ENCODE peak calls at places on chromosomes 13 and 19, in six cellular contexts. One of them, this sample, is unnamed.

GRCh38 chr19:58550362-58551122 is 4.4 kb downstream of the CHMP2A start:
- DNase-seq in tibial nerve: no peak
- DNase-seq in H1: no peak
- DNase-seq in cardiac muscle cell: no peak
- DNase-seq in CD8-positive, alpha-beta T cell: no peak
- DNase-seq in osteoblast: peak
- DNase-seq in this sample: no peak

GRCh38 chr13:37476874-37477273 is 121.7 kb downstream of the POSTN start:
- DNase-seq in cardiac muscle cell: no peak
- DNase-seq in tibial nerve: no peak
- DNase-seq in CD8-positive, alpha-beta T cell: no peak
- DNase-seq in osteoblast: peak
- DNase-seq in H1: no peak
- DNase-seq in this sample: no peak

GRCh38 chr13:59976856-59977255 is 186.9 kb downstream of the DIAPH3 start:
- DNase-seq in osteoblast: no peak
- DNase-seq in cardiac muscle cell: no peak
- DNase-seq in tibial nerve: no peak
- DNase-seq in H1: no peak
- DNase-seq in CD8-positive, alpha-beta T cell: no peak
- DNase-seq in this sample: no peak

GRCh38 chr19:44816301-44816700 is 7.4 kb downstream of the BCAM start:
- DNase-seq in osteoblast: peak
- DNase-seq in H1: no peak
- DNase-seq in CD8-positive, alpha-beta T cell: no peak
- DNase-seq in tibial nerve: no peak
- DNase-seq in cardiac muscle cell: no peak
- DNase-seq in this sample: no peak

GRCh38 chr19:51368366-51369282 is at the start of gene CLDND2:
- DNase-seq in H1: peak
- DNase-seq in CD8-positive, alpha-beta T cell: no peak
- DNase-seq in osteoblast: peak
- DNase-seq in tibial nerve: no peak
- DNase-seq in cardiac muscle cell: no peak
- DNase-seq in this sample: no peak

GRCh38 chr13:32905063-32905863 is 111.0 kb upstream of the KL start:
- DNase-seq in CD8-positive, alpha-beta T cell: no peak
- DNase-seq in H1: no peak
- DNase-seq in tibial nerve: no peak
- DNase-seq in osteoblast: no peak
- DNase-seq in cardiac muscle cell: no peak
- DNase-seq in this sample: peak

GRCh38 chr13:30873519-30873918 is 32.6 kb upstream of the MEDAG start:
- DNase-seq in tibial nerve: no peak
- DNase-seq in osteoblast: no peak
- DNase-seq in CD8-positive, alpha-beta T cell: no peak
- DNase-seq in cardiac muscle cell: no peak
- DNase-seq in H1: no peak
- DNase-seq in this sample: no peak

GRCh38 chr19:6811906-6812305 is 39.4 kb downstream of the VAV1 start:
- DNase-seq in CD8-positive, alpha-beta T cell: no peak
- DNase-seq in osteoblast: peak
- DNase-seq in H1: no peak
- DNase-seq in tibial nerve: no peak
- DNase-seq in cardiac muscle cell: no peak
- DNase-seq in this sample: no peak

GRCh38 chr13:106649495-106649894 is 81.6 kb upstream of the ARGLU1 start:
- DNase-seq in cardiac muscle cell: no peak
- DNase-seq in osteoblast: peak
- DNase-seq in H1: no peak
- DNase-seq in tibial nerve: no peak
- DNase-seq in CD8-positive, alpha-beta T cell: no peak
- DNase-seq in this sample: no peak

GRCh38 chr19:4866595-4867424 is 657 bp downstream of the PLIN3 start:
- DNase-seq in tibial nerve: peak
- DNase-seq in cardiac muscle cell: peak
- DNase-seq in osteoblast: peak
- DNase-seq in H1: peak
- DNase-seq in CD8-positive, alpha-beta T cell: peak
- DNase-seq in this sample: peak

GRCh38 chr19:16537111-16537510 is 5.1 kb downstream of the CHERP start:
- DNase-seq in tibial nerve: no peak
- DNase-seq in H1: no peak
- DNase-seq in cardiac muscle cell: no peak
- DNase-seq in CD8-positive, alpha-beta T cell: no peak
- DNase-seq in osteoblast: peak
- DNase-seq in this sample: no peak

GRCh38 chr19:45955905-45956608 is 17.6 kb downstream of the NOVA2 start:
- DNase-seq in H1: no peak
- DNase-seq in osteoblast: no peak
- DNase-seq in cardiac muscle cell: no peak
- DNase-seq in CD8-positive, alpha-beta T cell: no peak
- DNase-seq in tibial nerve: no peak
- DNase-seq in this sample: no peak

GRCh38 chr13:45807520-45808099 is 43.9 kb downstream of the SIAH3 start:
- DNase-seq in CD8-positive, alpha-beta T cell: no peak
- DNase-seq in cardiac muscle cell: peak
- DNase-seq in osteoblast: no peak
- DNase-seq in H1: no peak
- DNase-seq in tibial nerve: no peak
- DNase-seq in this sample: no peak

GRCh38 chr13:28392428-28392827 is 102.5 kb downstream of the FLT1 start:
- DNase-seq in H1: no peak
- DNase-seq in CD8-positive, alpha-beta T cell: no peak
- DNase-seq in cardiac muscle cell: no peak
- DNase-seq in osteoblast: no peak
- DNase-seq in tibial nerve: no peak
- DNase-seq in this sample: no peak

GRCh38 chr13:26019881-26020535 is 31.8 kb downstream of the SHISA2 start:
- DNase-seq in osteoblast: peak
- DNase-seq in cardiac muscle cell: no peak
- DNase-seq in CD8-positive, alpha-beta T cell: no peak
- DNase-seq in tibial nerve: no peak
- DNase-seq in H1: peak
- DNase-seq in this sample: no peak

GRCh38 chr19:14580623-14581237 is 2.2 kb upstream of the CLEC17A start:
- DNase-seq in H1: no peak
- DNase-seq in CD8-positive, alpha-beta T cell: no peak
- DNase-seq in osteoblast: peak
- DNase-seq in cardiac muscle cell: no peak
- DNase-seq in tibial nerve: no peak
- DNase-seq in this sample: peak

GRCh38 chr19:33675501-33676124 is 53.9 kb downstream of the CHST8 start:
- DNase-seq in osteoblast: no peak
- DNase-seq in CD8-positive, alpha-beta T cell: no peak
- DNase-seq in cardiac muscle cell: no peak
- DNase-seq in H1: no peak
- DNase-seq in tibial nerve: no peak
- DNase-seq in this sample: no peak

GRCh38 chr13:21933001-21933400 is 262.1 kb downstream of the FGF9 start:
- DNase-seq in CD8-positive, alpha-beta T cell: no peak
- DNase-seq in H1: no peak
- DNase-seq in osteoblast: no peak
- DNase-seq in tibial nerve: no peak
- DNase-seq in cardiac muscle cell: no peak
- DNase-seq in this sample: no peak
- TF ChIP-seq CTCF in CD8-positive, alpha-beta T cell: no peak
- TF ChIP-seq CTCF in H1: no peak
- TF ChIP-seq CTCF in osteoblast: no peak
- TF ChIP-seq CTCF in tibial nerve: no peak
- TF ChIP-seq CTCF in cardiac muscle cell: no peak
- TF ChIP-seq CTCF in this sample: no peak

GRCh38 chr19:1510442-1510806 is 2.4 kb downstream of the ADAMTSL5 start:
- DNase-seq in H1: no peak
- DNase-seq in CD8-positive, alpha-beta T cell: no peak
- DNase-seq in osteoblast: no peak
- DNase-seq in cardiac muscle cell: no peak
- DNase-seq in tibial nerve: no peak
- DNase-seq in this sample: no peak

GRCh38 chr19:1512671-1513491 is at the start of gene ADAMTSL5:
- DNase-seq in H1: no peak
- DNase-seq in osteoblast: peak
- DNase-seq in tibial nerve: no peak
- DNase-seq in cardiac muscle cell: peak
- DNase-seq in CD8-positive, alpha-beta T cell: peak
- DNase-seq in this sample: peak

GRCh38 chr19:1511318-1511988 is 1.4 kb downstream of the ADAMTSL5 start:
- DNase-seq in osteoblast: no peak
- DNase-seq in CD8-positive, alpha-beta T cell: no peak
- DNase-seq in cardiac muscle cell: no peak
- DNase-seq in tibial nerve: no peak
- DNase-seq in H1: no peak
- DNase-seq in this sample: no peak

GRCh38 chr19:1510807-1511206 is 2.0 kb downstream of the ADAMTSL5 start:
- DNase-seq in tibial nerve: no peak
- DNase-seq in CD8-positive, alpha-beta T cell: no peak
- DNase-seq in cardiac muscle cell: no peak
- DNase-seq in osteoblast: no peak
- DNase-seq in H1: no peak
- DNase-seq in this sample: no peak

DNA sequence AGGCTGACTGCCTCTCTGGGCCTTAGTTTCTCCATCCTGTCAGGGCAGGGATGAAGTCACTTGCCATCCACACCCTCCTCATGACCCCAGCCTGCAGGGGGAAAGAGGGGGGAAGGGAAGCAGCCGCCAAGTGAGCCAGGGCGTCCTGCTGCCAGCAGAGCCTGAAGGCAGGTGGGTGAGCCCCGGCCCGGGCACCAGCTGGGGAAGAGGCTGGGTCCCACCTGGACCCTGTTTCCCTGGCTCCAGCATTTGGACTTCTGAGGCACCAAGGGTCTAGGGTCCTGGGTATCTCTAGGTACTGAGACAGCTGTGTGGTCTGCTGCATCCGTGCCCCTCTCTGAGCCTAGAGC is 855 bp downstream of the ADAMTSL5 start:
- DNase-seq in H1: no peak
- DNase-seq in CD8-positive, alpha-beta T cell: no peak
- DNase-seq in cardiac muscle cell: no peak
- DNase-seq in osteoblast: peak
- DNase-seq in tibial nerve: no peak
- DNase-seq in this sample: no peak
- H3K4me3 ChIP-seq in H1: no peak
- H3K4me3 ChIP-seq in CD8-positive, alpha-beta T cell: no peak
- H3K4me3 ChIP-seq in cardiac muscle cell: no peak
- H3K4me3 ChIP-seq in osteoblast: no peak
- H3K4me3 ChIP-seq in tibial nerve: no peak
- H3K4me3 ChIP-seq in this sample: no peak

GRCh38 chr13:54593504-54593903 is 1564.9 kb downstream of the OLFM4 start:
- DNase-seq in osteoblast: no peak
- DNase-seq in cardiac muscle cell: no peak
- DNase-seq in CD8-positive, alpha-beta T cell: no peak
- DNase-seq in H1: no peak
- DNase-seq in tibial nerve: no peak
- DNase-seq in this sample: no peak
- TF ChIP-seq CTCF in osteoblast: no peak
- TF ChIP-seq CTCF in cardiac muscle cell: no peak
- TF ChIP-seq CTCF in CD8-positive, alpha-beta T cell: no peak
- TF ChIP-seq CTCF in H1: no peak
- TF ChIP-seq CTCF in tibial nerve: no peak
- TF ChIP-seq CTCF in this sample: no peak

GRCh38 chr19:511101-511841 is 4.0 kb downstream of the TPGS1 start:
- DNase-seq in H1: peak
- DNase-seq in CD8-positive, alpha-beta T cell: peak
- DNase-seq in cardiac muscle cell: no peak
- DNase-seq in osteoblast: no peak
- DNase-seq in tibial nerve: no peak
- DNase-seq in this sample: peak
- H3K4me3 ChIP-seq in H1: no peak
- H3K4me3 ChIP-seq in CD8-positive, alpha-beta T cell: peak
- H3K4me3 ChIP-seq in cardiac muscle cell: no peak
- H3K4me3 ChIP-seq in osteoblast: no peak
- H3K4me3 ChIP-seq in tibial nerve: peak
- H3K4me3 ChIP-seq in this sample: peak

GRCh38 chr13:99418663-99419140 is 82.6 kb upstream of the TM9SF2 start:
- DNase-seq in cardiac muscle cell: no peak
- DNase-seq in osteoblast: peak
- DNase-seq in tibial nerve: no peak
- DNase-seq in H1: no peak
- DNase-seq in CD8-positive, alpha-beta T cell: no peak
- DNase-seq in this sample: no peak

GRCh38 chr13:99417821-99418662 is 83.2 kb upstream of the TM9SF2 start:
- DNase-seq in cardiac muscle cell: no peak
- DNase-seq in osteoblast: peak
- DNase-seq in tibial nerve: no peak
- DNase-seq in CD8-positive, alpha-beta T cell: no peak
- DNase-seq in H1: no peak
- DNase-seq in this sample: no peak

GRCh38 chr13:99415851-99416331 is 85.4 kb upstream of the TM9SF2 start:
- DNase-seq in osteoblast: no peak
- DNase-seq in tibial nerve: no peak
- DNase-seq in cardiac muscle cell: no peak
- DNase-seq in H1: no peak
- DNase-seq in CD8-positive, alpha-beta T cell: no peak
- DNase-seq in this sample: no peak

GRCh38 chr13:99416411-99417121 is 84.7 kb upstream of the TM9SF2 start:
- DNase-seq in H1: no peak
- DNase-seq in CD8-positive, alpha-beta T cell: no peak
- DNase-seq in tibial nerve: no peak
- DNase-seq in cardiac muscle cell: no peak
- DNase-seq in osteoblast: no peak
- DNase-seq in this sample: no peak

GRCh38 chr13:99417151-99417820 is 84.0 kb upstream of the TM9SF2 start:
- DNase-seq in CD8-positive, alpha-beta T cell: no peak
- DNase-seq in osteoblast: no peak
- DNase-seq in H1: no peak
- DNase-seq in cardiac muscle cell: no peak
- DNase-seq in tibial nerve: no peak
- DNase-seq in this sample: no peak
- TF ChIP-seq CTCF in CD8-positive, alpha-beta T cell: no peak
- TF ChIP-seq CTCF in osteoblast: no peak
- TF ChIP-seq CTCF in H1: no peak
- TF ChIP-seq CTCF in cardiac muscle cell: no peak
- TF ChIP-seq CTCF in tibial nerve: no peak
- TF ChIP-seq CTCF in this sample: no peak